ENCODE peak calls at places on chromosomes 1 and 21, in eight cellular contexts. L is heart right ventricle; C is stimulated activated CD8-positive, alpha-beta memory T cell treated with anti-CD3 and anti-CD28 coated beads, Interleukin-2, amount 100 ng/mL, for 48 hours; K is DND-41; J is NCI-H1092; U is GM10248; F is T-helper 9 cell; Z is M059J. W is an unnamed sample.

GRCh38 chr1:117832453-117832852 is 97.0 kb downstream of the GDAP2 start:
- DNase-seq in L (no peak), C (no peak), J (no peak), U (no peak), Z (no peak), K (no peak), F (no peak), W (no peak)

GRCh38 chr1:15153184-15153841 is at the start of gene TMEM51:
- DNase-seq in L (peak; percentile 56), U (peak; percentile 45), Z (peak; percentile 75), C (no peak), J (peak; percentile 78), F (no peak), K (no peak), W (peak; percentile 43)

GRCh38 chr1:67431869-67432578 is 1.8 kb upstream of the SERBP1 start:
- DNase-seq in C (no peak), Z (no peak), U (no peak), J (no peak), K (no peak), L (no peak), F (no peak), W (no peak)

GRCh38 chr1:38577937-38578443 is 281.6 kb downstream of the RRAGC start:
- DNase-seq in J (no peak), F (no peak), Z (no peak), K (no peak), L (no peak), C (no peak), U (no peak), W (no peak)

GRCh38 chr1:246947255-246947654 is 15.5 kb upstream of the AHCTF1 start:
- DNase-seq in U (no peak), Z (peak; percentile 58), L (peak; percentile 60), J (no peak), K (no peak), C (no peak), F (no peak), W (no peak)

GRCh38 chr1:16248603-16249534 is 11.9 kb upstream of the CPLANE2 start:
- DNase-seq in Z (peak; percentile 78), U (peak; percentile 72), F (no peak), J (peak; percentile 98), K (peak; percentile 59), L (peak; percentile 71), C (no peak), W (peak; percentile 65)

GRCh38 chr1:3335754-3336640 is 118.5 kb upstream of the ARHGEF16 start:
- DNase-seq in U (no peak), C (no peak), F (no peak), L (no peak), J (no peak), Z (no peak), K (no peak), W (no peak)

GRCh38 chr1:231421616-231421970 is 494 bp downstream of the EGLN1 start:
- DNase-seq in U (peak; percentile 28), F (peak; percentile 26), Z (peak; percentile 47), C (no peak), L (peak; percentile 18), J (peak; percentile 57), K (peak; percentile 50), W (peak; percentile 53)

GRCh38 chr21:36429672-36430546 is 44.7 kb downstream of the CHAF1B start:
- DNase-seq in Z (peak; percentile 100), U (peak; percentile 84), C (peak; percentile 65), L (peak; percentile 72), K (no peak), F (peak; percentile 3), J (no peak), W (no peak)

GRCh38 chr1:204323887-204324286 is 35.8 kb downstream of the PLEKHA6 start:
- DNase-seq in F (no peak), Z (peak; percentile 89), J (no peak), U (no peak), K (no peak), C (peak; percentile 20), L (no peak), W (no peak)